ENCODE peak calls at places on chromosomes 12 and 14, in ten cellular contexts. K is stimulated activated CD8-positive, alpha-beta memory T cell treated with anti-CD3 and anti-CD28 coated beads, Interleukin-7, amount 100 ng/mL, for 24 hours; S is activated naive CD8-positive, alpha-beta T cell treated with anti-CD3 and anti-CD28 coated beads, Interleukin-2, amount 50 U/mL, for 24 hours; O is activated CD4-positive, CD25-positive, alpha-beta regulatory T cell treated with anti-CD3 and anti-CD28 coated beads, Interleukin-2, amount 50 U/mL, for 72 hours; W is lower leg skin; L is fibroblast of mammary gland; E is brain microvascular endothelial cell; A is stimulated activated naive CD8-positive, alpha-beta T cell treated with anti-CD3 and anti-CD28 coated beads, Interleukin-15, amount 100 ng/mL, for 72 hours; J is choroid plexus epithelial cell; V is pancreas. C is an unnamed sample.

GRCh38 chr14:94717808-94718207 is 52.1 kb downstream of the GSC start:
- DNase-seq in O (no peak), A (no peak), J (peak), E (no peak), L (peak), W (no peak), V (no peak), K (no peak), S (no peak), C (no peak)

GRCh38 chr12:131443019-131444000 is 267.6 kb upstream of the SFSWAP start:
- DNase-seq in L (no peak), O (no peak), K (no peak), J (no peak), S (no peak), E (no peak), W (peak), A (no peak), V (no peak), C (no peak)

GRCh38 chr12:87509233-87509820 is 519.9 kb downstream of the C12orf50 start:
- DNase-seq in O (no peak), K (no peak), S (no peak), W (no peak), A (no peak), J (peak), V (no peak), E (peak), L (peak), C (no peak)

GRCh38 chr12:49622501-49623141 is 740 bp upstream of the PRPF40B start:
- DNase-seq in E (no peak), W (peak), A (peak), O (peak), S (peak), V (no peak), L (peak), J (peak), K (peak), C (peak)

GRCh38 chr14:90642239-90642717 is 174.0 kb downstream of the TTC7B start:
- DNase-seq in L (no peak), S (no peak), J (peak), O (no peak), A (no peak), K (no peak), V (no peak), E (peak), W (peak), C (no peak)

GRCh38 chr12:9792185-9792900 is 31.6 kb upstream of the CD69 start:
- DNase-seq in O (no peak), A (no peak), S (no peak), W (no peak), V (no peak), K (no peak), E (no peak), L (no peak), J (no peak), C (no peak)

GRCh38 chr12:85057370-85057963 is 21.3 kb downstream of the LRRIQ1 start:
- DNase-seq in W (no peak), J (peak), A (peak), K (no peak), E (peak), O (no peak), V (no peak), L (peak), S (peak), C (peak)

GRCh38 chr14:95183082-95183481 is 25.8 kb upstream of the DICER1 start:
- DNase-seq in L (no peak), V (no peak), S (no peak), J (no peak), K (no peak), E (no peak), A (no peak), O (no peak), W (no peak), C (no peak)

GRCh38 chr14:20907214-20907613 is 16.0 kb downstream of the RNASE3 start:
- DNase-seq in S (no peak), K (no peak), E (no peak), V (no peak), A (no peak), O (no peak), J (no peak), W (no peak), L (no peak), C (no peak)

GRCh38 chr14:96754162-96754844 is 42.9 kb upstream of the VRK1 start:
- DNase-seq in S (no peak), V (no peak), W (peak), O (no peak), E (no peak), A (no peak), K (no peak), J (no peak), L (no peak), C (no peak)

GRCh38 chr12:108587826-108588225 is 10.1 kb downstream of the TMEM119 start:
- DNase-seq in J (no peak), L (no peak), O (no peak), W (no peak), E (no peak), K (no peak), S (no peak), V (no peak), A (no peak), C (peak)

GRCh38 chr12:10717410-10717809 is 5.7 kb downstream of the YBX3 start:
- DNase-seq in S (no peak), E (no peak), A (no peak), J (peak), W (no peak), V (no peak), L (peak), K (no peak), O (no peak), C (no peak)

GRCh38 chr12:68665016-68665569 is 21.7 kb upstream of the NUP107 start:
- DNase-seq in S (no peak), K (no peak), A (no peak), L (no peak), V (no peak), E (no peak), O (no peak), W (no peak), J (peak), C (no peak)

GRCh38 chr12:57008113-57008687 is 1.9 kb upstream of the ZBTB39 start:
- DNase-seq in W (no peak), E (peak), A (peak), S (no peak), L (peak), K (no peak), J (peak), V (no peak), O (no peak), C (no peak)

GRCh38 chr12:98533723-98534251 is 18.4 kb downstream of the TMPO start:
- DNase-seq in W (no peak), A (no peak), S (no peak), V (no peak), O (no peak), J (peak), K (no peak), E (no peak), L (no peak), C (no peak)

GRCh38 chr12:533718-534117 is 74.0 kb downstream of the B4GALNT3 start:
- DNase-seq in W (no peak), O (no peak), A (no peak), J (no peak), K (no peak), L (no peak), E (no peak), S (no peak), V (no peak), C (peak)

GRCh38 chr14:23693252-23693775 is 57.1 kb downstream of the DHRS2 start:
- DNase-seq in K (no peak), L (no peak), E (no peak), A (no peak), V (no peak), W (no peak), J (no peak), O (no peak), S (no peak), C (no peak)

GRCh38 chr12:111359231-111359913 is 9.5 kb downstream of the PHETA1 start:
- DNase-seq in E (no peak), K (peak), L (no peak), V (no peak), A (peak), S (peak), W (no peak), J (no peak), O (peak), C (peak)

GRCh38 chr14:71666579-71667145 is 265.6 kb upstream of the RGS6 start:
- DNase-seq in L (no peak), O (no peak), J (peak), V (no peak), S (no peak), A (no peak), K (no peak), W (no peak), E (no peak), C (no peak)

GRCh38 chr14:60356921-60357550 is 108.0 kb downstream of the PPM1A start:
- DNase-seq in J (peak), O (no peak), K (no peak), E (no peak), S (no peak), W (no peak), L (no peak), A (no peak), V (no peak), C (no peak)

GRCh38 chr12:117054279-117054678 is 44.9 kb downstream of the TESC start:
- DNase-seq in W (no peak), V (no peak), O (no peak), L (no peak), J (no peak), E (no peak), K (no peak), A (no peak), S (no peak), C (no peak)

GRCh38 chr12:38154096-38155019 is 162.2 kb upstream of the ALG10B start:
- DNase-seq in E (no peak), W (no peak), S (no peak), A (no peak), K (no peak), O (no peak), V (no peak), J (no peak), L (no peak), C (no peak)

GRCh38 chr14:59998575-59998974 is 78.6 kb downstream of the LRRC9 start:
- DNase-seq in S (no peak), K (no peak), E (no peak), A (no peak), V (no peak), O (no peak), L (peak), W (no peak), J (no peak), C (no peak)

GRCh38 chr12:95805864-95806669 is 15.5 kb upstream of the NTN4 start:
- DNase-seq in L (peak), J (peak), W (no peak), K (no peak), A (no peak), O (no peak), V (no peak), S (no peak), E (peak), C (no peak)

GRCh38 chr12:46152456-46152855 is 116.4 kb downstream of the SLC38A1 start:
- DNase-seq in S (no peak), L (no peak), W (no peak), K (no peak), A (no peak), O (no peak), V (no peak), J (no peak), E (no peak), C (no peak)

GRCh38 chr14:76261371-76261811 is 109.7 kb downstream of the GPATCH2L start:
- DNase-seq in K (no peak), W (no peak), J (peak), E (peak), L (peak), A (no peak), V (no peak), S (no peak), O (no peak), C (no peak)

GRCh38 chr12:79988368-79988767 is 53.5 kb upstream of the PPP1R12A start:
- DNase-seq in E (peak), S (no peak), L (peak), O (no peak), K (no peak), V (no peak), J (peak), A (no peak), W (no peak), C (no peak)